ENCODE peak calls at places on chromosomes 2 and 18, in six cellular contexts. N is fibroblast of pulmonary artery; H is thoracic aorta; Y is CD8-positive, alpha-beta T cell; M is suprapubic skin; T is aorta. A is an unnamed sample.

GRCh38 chr18:73653251-73653650 is 494.4 kb downstream of the FBXO15 start:
- DNase-seq in N (no peak), H (no peak), Y (no peak), M (no peak), T (no peak), A (no peak)

GRCh38 chr2:201600906-201601305 is 42.4 kb downstream of the TMEM237 start:
- DNase-seq in N (no peak), H (no peak), Y (no peak), M (no peak), T (no peak), A (no peak)

GRCh38 chr2:72975017-72975416 is 57.7 kb downstream of the EMX1 start:
- DNase-seq in N (no peak), H (no peak), Y (no peak), M (no peak), T (no peak), A (no peak)

GRCh38 chr2:9400268-9401058 is 22.9 kb downstream of the ITGB1BP1 start:
- DNase-seq in N (no peak), H (no peak), Y (no peak), M (no peak), T (no peak), A (no peak)

GRCh38 chr2:118443596-118443995 is 355.3 kb downstream of the INSIG2 start:
- DNase-seq in N (peak), H (no peak), Y (no peak), M (no peak), T (no peak), A (peak)

GRCh38 chr2:130388221-130388907 is 32.5 kb downstream of the PTPN18 start:
- DNase-seq in N (no peak), H (no peak), Y (no peak), M (no peak), T (no peak), A (no peak)

GRCh38 chr2:178811901-178812300 is 4.7 kb upstream of the TTN start:
- DNase-seq in N (no peak), H (no peak), Y (no peak), M (no peak), T (no peak), A (no peak)

GRCh38 chr2:224042191-224042696 is 3.2 kb upstream of the SERPINE2 start:
- DNase-seq in N (peak), H (no peak), Y (no peak), M (no peak), T (no peak), A (no peak)

GRCh38 chr2:152097291-152098032 is 1.4 kb downstream of the CACNB4 start:
- DNase-seq in N (peak), H (no peak), Y (no peak), M (no peak), T (no peak), A (no peak)

GRCh38 chr2:75012080-75012479 is 53.6 kb downstream of the POLE4 start:
- DNase-seq in N (no peak), H (no peak), Y (no peak), M (no peak), T (no peak), A (no peak)

GRCh38 chr2:2653221-2653620 is 322.1 kb upstream of the MYT1L start:
- DNase-seq in N (no peak), H (no peak), Y (no peak), M (no peak), T (no peak), A (no peak)

GRCh38 chr18:26652501-26652900 is 104.1 kb upstream of the KCTD1 start:
- DNase-seq in N (no peak), H (no peak), Y (no peak), M (no peak), T (no peak), A (no peak)

GRCh38 chr2:100068395-100068794 is 74.0 kb downstream of the AFF3 start:
- DNase-seq in N (no peak), H (no peak), Y (no peak), M (no peak), T (no peak), A (no peak)

GRCh38 chr2:209933499-209934458 is 68.7 kb upstream of the RPE start:
- DNase-seq in N (peak), H (no peak), Y (no peak), M (no peak), T (no peak), A (no peak)

GRCh38 chr2:50943781-50944180 is 88.2 kb downstream of the NRXN1 start:
- DNase-seq in N (no peak), H (no peak), Y (no peak), M (no peak), T (no peak), A (no peak)

GRCh38 chr18:59070181-59070912 is 69.3 kb upstream of the SEC11C start:
- DNase-seq in N (peak), H (peak), Y (peak), M (peak), T (peak), A (no peak)

GRCh38 chr2:28413896-28414290 is 21.2 kb downstream of the FOSL2 start:
- DNase-seq in N (no peak), H (no peak), Y (no peak), M (no peak), T (no peak), A (no peak)

GRCh38 chr2:98875081-98875728 is 60.8 kb downstream of the CRACDL start:
- DNase-seq in N (no peak), H (no peak), Y (no peak), M (no peak), T (no peak), A (no peak)

GRCh38 chr18:9025104-9025838 is 77.2 kb upstream of the NDUFV2 start:
- DNase-seq in N (no peak), H (no peak), Y (no peak), M (no peak), T (no peak), A (no peak)

GRCh38 chr2:197972587-197972986 is 168.2 kb downstream of the PLCL1 start:
- DNase-seq in N (no peak), H (no peak), Y (no peak), M (no peak), T (no peak), A (no peak)

GRCh38 chr2:173221081-173221695 is 133.5 kb upstream of the CDCA7 start:
- DNase-seq in N (no peak), H (no peak), Y (no peak), M (no peak), T (no peak), A (no peak)

GRCh38 chr2:56009758-56010534 is 86.4 kb upstream of the EFEMP1 start:
- DNase-seq in N (peak), H (no peak), Y (no peak), M (no peak), T (no peak), A (peak)

GRCh38 chr2:118856978-118857676 is 9.7 kb upstream of the EN1 start:
- DNase-seq in N (no peak), H (no peak), Y (no peak), M (no peak), T (no peak), A (no peak)

GRCh38 chr2:85959826-85960225 is 71.0 kb upstream of the ST3GAL5 start:
- DNase-seq in N (no peak), H (no peak), Y (no peak), M (no peak), T (no peak), A (no peak)

GRCh38 chr2:141393214-141393545 is 737.6 kb downstream of the LRP1B start:
- DNase-seq in N (peak), H (no peak), Y (no peak), M (no peak), T (no peak), A (peak)

GRCh38 chr18:371616-371998 is 103.8 kb upstream of the THOC1 start:
- DNase-seq in N (no peak), H (no peak), Y (no peak), M (no peak), T (no peak), A (no peak)

GRCh38 chr18:26971327-26971918 is 105.9 kb upstream of the AQP4 start:
- DNase-seq in N (no peak), H (no peak), Y (no peak), M (no peak), T (no peak), A (no peak)

GRCh38 chr2:3426615-3427014 is 47.1 kb downstream of the TRAPPC12 start:
- DNase-seq in N (no peak), H (no peak), Y (no peak), M (no peak), T (no peak), A (no peak)

GRCh38 chr2:167005096-167005495 is 116.8 kb downstream of the XIRP2 start:
- DNase-seq in N (no peak), H (no peak), Y (no peak), M (no peak), T (no peak), A (no peak)

GRCh38 chr2:237479747-237480146 is 7.3 kb upstream of the MLPH start:
- DNase-seq in N (no peak), H (no peak), Y (no peak), M (no peak), T (no peak), A (no peak)

GRCh38 chr2:88739985-88740600 is 48.6 kb downstream of the RPIA start:
- DNase-seq in N (peak), H (no peak), Y (peak), M (no peak), T (peak), A (peak)

GRCh38 chr18:55421612-55422381 is 166.2 kb downstream of the TCF4 start:
- DNase-seq in N (peak), H (no peak), Y (no peak), M (no peak), T (no peak), A (no peak)

DNA sequence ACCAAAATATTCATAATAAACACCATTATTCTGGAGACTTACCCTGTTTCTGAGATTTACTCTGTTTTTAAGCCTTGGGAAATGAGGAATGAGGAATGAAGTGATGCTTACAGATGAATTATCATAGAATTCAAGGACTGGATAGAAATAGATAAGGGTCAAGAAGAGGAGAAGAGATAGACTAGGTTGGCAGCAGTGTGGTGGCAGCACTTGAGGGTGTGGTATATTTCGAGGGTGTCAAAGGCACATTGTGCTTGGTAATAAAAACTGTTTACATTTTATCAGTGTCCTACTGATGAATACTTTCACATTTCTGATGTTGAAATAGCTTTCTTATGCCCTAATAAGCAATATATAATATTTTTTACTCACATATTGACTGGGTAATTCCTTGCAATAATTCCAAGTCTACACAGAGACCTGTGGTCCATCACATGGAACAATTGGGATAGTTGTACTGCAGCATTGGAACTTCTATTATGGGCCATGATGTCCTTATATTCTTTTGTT is 3.4 kb downstream of the TFPI start:
- DNase-seq in N (no peak), H (no peak), Y (no peak), M (no peak), T (no peak), A (no peak)
- H3K4me3 ChIP-seq in N (peak), H (peak), Y (no peak), M (peak), T (no peak), A (no peak)

GRCh38 chr18:28132084-28132483 is 44.8 kb downstream of the CDH2 start:
- DNase-seq in N (peak), H (no peak), Y (no peak), M (no peak), T (no peak), A (no peak)
- H3K4me3 ChIP-seq in N (no peak), H (no peak), Y (no peak), M (no peak), T (no peak), A (no peak)

DNA sequence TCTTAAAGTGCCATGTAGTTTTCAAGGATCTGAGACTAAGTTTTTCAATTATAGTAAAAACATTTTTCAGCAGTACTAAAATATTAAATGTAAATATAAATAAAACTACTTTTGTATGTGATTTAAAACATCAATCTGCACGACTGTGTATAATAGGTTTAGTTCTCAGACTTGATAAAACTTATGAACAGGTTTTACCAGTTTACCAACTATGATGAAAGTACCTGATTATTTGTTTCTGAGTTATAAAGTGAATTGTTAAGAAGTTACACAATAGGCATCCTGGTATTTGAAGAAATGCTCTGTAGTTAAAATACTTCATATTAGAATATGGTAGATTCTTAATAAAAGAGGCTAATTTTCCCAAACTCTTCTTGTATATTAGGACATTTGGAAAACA is 14.8 kb downstream of the RELCH start:
- DNase-seq in N (no peak), H (no peak), Y (no peak), M (no peak), T (no peak), A (no peak)
- H3K4me3 ChIP-seq in N (no peak), H (no peak), Y (no peak), M (no peak), T (no peak), A (no peak)

DNA sequence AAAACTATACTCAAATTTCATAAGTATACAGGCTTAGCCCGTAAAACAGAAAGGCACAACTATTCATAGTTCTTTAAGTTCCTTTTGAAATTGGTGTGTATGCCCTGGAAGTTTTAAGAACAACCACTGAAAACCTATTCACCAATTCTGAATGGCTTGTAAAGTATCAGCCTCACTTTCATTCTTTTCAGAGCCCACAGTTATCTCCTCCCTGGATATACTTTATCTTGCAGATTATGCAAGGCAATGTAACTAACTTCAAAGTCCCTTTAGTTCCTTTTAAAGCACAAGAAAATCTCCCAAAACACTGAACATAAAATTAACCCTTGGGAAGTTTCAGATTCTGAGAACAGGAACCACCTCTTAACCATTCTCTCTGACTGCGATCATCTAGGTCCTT is 1.1 kb downstream of the STRN start:
- DNase-seq in N (peak), H (no peak), Y (no peak), M (no peak), T (no peak), A (no peak)
- H3K4me3 ChIP-seq in N (peak), H (peak), Y (peak), M (peak), T (peak), A (peak)

GRCh38 chr2:233059797-233060499 is at the start of gene INPP5D:
- DNase-seq in N (no peak), H (no peak), Y (peak), M (peak), T (peak), A (no peak)

GRCh38 chr2:233061007-233061590 is 957 bp downstream of the INPP5D start:
- DNase-seq in N (no peak), H (no peak), Y (no peak), M (peak), T (no peak), A (no peak)

GRCh38 chr2:233061591-233062446 is 1.7 kb downstream of the INPP5D start:
- DNase-seq in N (no peak), H (no peak), Y (no peak), M (peak), T (peak), A (no peak)

GRCh38 chr2:233059547-233059796 is 670 bp upstream of the INPP5D start:
- DNase-seq in N (no peak), H (no peak), Y (no peak), M (peak), T (no peak), A (no peak)

GRCh38 chr2:233060500-233061006 is 411 bp downstream of the INPP5D start:
- DNase-seq in N (no peak), H (no peak), Y (no peak), M (peak), T (no peak), A (no peak)
- H3K4me3 ChIP-seq in N (no peak), H (peak), Y (peak), M (peak), T (no peak), A (no peak)

DNA sequence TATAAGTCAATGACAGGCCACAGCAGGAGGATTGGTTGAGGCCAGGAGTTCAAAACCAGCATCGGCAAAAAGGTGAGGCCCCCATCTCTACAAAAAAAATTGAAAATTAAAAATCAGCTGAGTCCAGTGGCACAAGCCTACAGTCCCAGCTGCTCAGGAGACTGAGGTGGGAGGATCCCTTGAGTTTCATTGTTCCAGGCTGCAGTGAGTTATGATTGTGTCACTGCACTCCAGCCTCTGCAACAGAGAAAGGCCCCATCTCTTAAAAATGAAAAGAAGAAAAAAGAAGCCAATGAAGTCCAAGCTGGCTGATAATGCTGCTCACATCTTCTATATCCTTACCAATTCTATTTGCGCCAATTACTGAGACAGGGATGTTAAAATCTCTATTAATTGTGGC is 39.1 kb downstream of the MRPS5 start:
- DNase-seq in N (peak), H (no peak), Y (no peak), M (no peak), T (no peak), A (no peak)
- H3K4me3 ChIP-seq in N (no peak), H (no peak), Y (no peak), M (no peak), T (no peak), A (no peak)

A was measured in AG04449.